ENCODE peak calls at places on chromosomes 13 and 19, in ten cellular contexts. S is AG10803; X is cardiac muscle cell; U is A549; K is WERI-Rb-1; B is coronary artery; O is cardiac fibroblast; A is pancreas; Z is GM23338; T is CD4-positive, alpha-beta T cell. H is an unnamed sample.
A peak's percentile ranks its signal among the peaks of the same experiment; 100 is the strongest.

GRCh38 chr19:13150187-13150918 is at the start of the genes IER2 and STX10:
- DNase-seq in S (peak; percentile 96), U (peak; percentile 94), O (peak; percentile 97), T (peak; percentile 91), K (peak; percentile 94), X (peak; percentile 93), Z (peak; percentile 96), B (peak; percentile 99), A (peak; percentile 96), H (no peak)

GRCh38 chr13:63304497-63304896 is 1888.8 kb upstream of the PCDH20 start:
- DNase-seq in K (no peak), X (no peak), O (no peak), T (no peak), U (no peak), B (no peak), Z (no peak), A (no peak), S (no peak), H (no peak)

GRCh38 chr19:11092181-11092538 is 2.9 kb downstream of the LDLR start:
- DNase-seq in S (peak; percentile 74), B (no peak), O (peak; percentile 74), Z (no peak), A (no peak), K (no peak), X (no peak), U (peak; percentile 62), T (peak; percentile 34), H (no peak)

GRCh38 chr13:76386316-76386715 is 499.9 kb downstream of the KCTD12 start:
- DNase-seq in X (no peak), K (no peak), Z (no peak), U (no peak), A (no peak), T (no peak), S (no peak), O (no peak), B (no peak), H (no peak)

GRCh38 chr19:51086153-51086850 is 3.6 kb upstream of the KLK14 start:
- DNase-seq in U (no peak), S (no peak), Z (no peak), O (no peak), T (no peak), A (peak; percentile 92), X (no peak), K (no peak), B (no peak), H (no peak)

GRCh38 chr13:32125746-32126145 is 94.2 kb downstream of the FRY start:
- DNase-seq in X (no peak), S (peak; percentile 69), O (no peak), A (no peak), K (no peak), Z (no peak), U (no peak), B (no peak), T (no peak), H (no peak)

GRCh38 chr13:24271611-24272451 is 37.5 kb upstream of the C1QTNF9 start:
- DNase-seq in A (peak; percentile 91), T (peak; percentile 77), O (peak; percentile 87), X (no peak), S (peak; percentile 77), Z (no peak), B (peak; percentile 85), K (no peak), U (no peak), H (no peak)

GRCh38 chr13:31048521-31048920 is 113.2 kb downstream of the HSPH1 start:
- DNase-seq in B (no peak), O (peak; percentile 32), K (no peak), A (no peak), U (peak; percentile 24), X (no peak), T (no peak), S (peak; percentile 49), Z (peak; percentile 64), H (no peak)

GRCh38 chr13:59744747-59745394 is 418.9 kb downstream of the DIAPH3 start:
- DNase-seq in O (peak; percentile 14), B (no peak), T (no peak), S (peak; percentile 11), Z (peak; percentile 28), K (no peak), A (no peak), X (no peak), U (no peak), H (no peak)

GRCh38 chr19:35484637-35485036 is 5.6 kb downstream of the KRTDAP start:
- DNase-seq in O (no peak), Z (no peak), B (no peak), K (no peak), X (no peak), S (no peak), A (no peak), T (no peak), U (no peak), H (no peak)

GRCh38 chr19:33677745-33678426 is 56.1 kb downstream of the CHST8 start:
- DNase-seq in S (no peak), Z (peak; percentile 66), X (peak; percentile 59), K (no peak), T (no peak), O (no peak), A (no peak), B (peak; percentile 38), U (no peak), H (no peak)

GRCh38 chr13:79405831-79406596 is at the start of gene RBM26:
- DNase-seq in A (peak; percentile 89), S (peak; percentile 93), K (peak; percentile 87), X (peak; percentile 94), Z (peak; percentile 97), B (peak; percentile 94), O (peak; percentile 97), U (peak; percentile 92), T (peak; percentile 94), H (no peak)
- TF ChIP-seq CTCF in A (no peak), S (no peak), K (no peak), X (peak; percentile 25), Z (no peak), B (no peak), O (no peak), U (no peak), T (no peak), H (peak; percentile 50)

DNA sequence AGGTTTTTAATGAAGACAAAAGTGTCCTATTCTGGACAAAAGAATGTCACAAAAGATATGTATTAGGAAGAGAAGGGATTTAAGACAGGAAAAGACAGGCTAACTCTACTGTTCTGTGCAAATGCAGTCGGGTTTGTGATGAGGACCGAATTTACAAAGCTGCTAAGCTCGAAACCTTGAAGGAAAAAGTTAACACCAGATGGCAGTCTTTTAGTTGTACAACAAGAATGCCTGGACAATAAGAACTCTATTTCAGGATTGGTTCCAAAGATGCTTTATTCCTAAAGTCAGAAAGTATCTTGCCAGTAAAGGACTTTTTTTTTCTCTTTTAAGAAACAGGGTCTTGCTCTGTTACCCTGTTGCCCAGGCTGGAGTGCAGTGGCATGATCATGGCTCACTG is 51.1 kb downstream of the HS6ST3 start:
- DNase-seq in T (no peak), Z (peak; percentile 66), O (peak; percentile 19), B (no peak), X (peak; percentile 59), A (no peak), K (no peak), U (peak; percentile 25), S (peak; percentile 11), H (no peak)
- TF ChIP-seq CTCF in T (no peak), Z (peak; percentile 62), O (peak; percentile 31), B (no peak), X (peak; percentile 13), A (peak; percentile 8), K (peak; percentile 8), U (peak; percentile 13), S (peak; percentile 12), H (peak; percentile 66)

GRCh38 chr13:26255717-26256277 is 1.9 kb downstream of the CDK8 start:
- DNase-seq in X (peak; percentile 13), Z (no peak), U (peak; percentile 1), O (peak; percentile 30), T (no peak), B (no peak), K (no peak), A (no peak), S (no peak), H (no peak)
- TF ChIP-seq CTCF in X (peak; percentile 40), Z (no peak), U (no peak), O (peak; percentile 37), T (no peak), B (no peak), K (no peak), A (no peak), S (peak; percentile 41), H (peak; percentile 74)

GRCh38 chr19:48064509-48064908 is 20.6 kb upstream of the CABP5 start:
- DNase-seq in K (no peak), T (no peak), A (no peak), X (no peak), O (no peak), U (no peak), S (no peak), Z (peak; percentile 81), B (no peak), H (no peak)

DNA sequence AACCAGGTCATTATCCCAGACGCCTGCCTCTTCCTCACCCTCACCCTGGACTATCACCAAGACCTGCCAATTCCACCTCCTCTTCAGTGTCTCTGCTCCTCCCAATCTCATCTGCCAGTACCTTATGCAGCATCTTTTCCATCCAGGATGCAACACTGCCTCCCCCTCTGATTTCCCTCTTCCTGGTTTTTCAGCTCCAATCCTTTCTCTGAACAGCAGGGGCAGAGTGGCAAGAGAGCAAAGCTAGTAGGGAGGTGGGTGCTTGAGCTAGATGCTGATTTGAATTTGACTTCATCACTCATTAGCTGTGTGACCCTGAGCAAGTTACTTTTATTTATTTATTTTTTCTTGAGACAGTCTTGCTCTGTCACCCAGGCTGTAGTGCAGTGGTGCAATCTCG is 25.6 kb upstream of the CABP5 start:
- DNase-seq in A (no peak), K (no peak), T (no peak), O (no peak), U (no peak), S (no peak), B (no peak), Z (peak; percentile 73), X (no peak), H (no peak)
- TF ChIP-seq CTCF in A (no peak), K (peak; percentile 24), T (no peak), O (no peak), U (no peak), S (no peak), B (no peak), Z (peak; percentile 41), X (peak; percentile 3), H (peak; percentile 10)

GRCh38 chr19:1247747-1248453 is 483 bp upstream of the MIDN start:
- DNase-seq in B (no peak), X (no peak), K (peak; percentile 71), S (peak; percentile 56), O (peak; percentile 72), T (peak; percentile 57), A (peak; percentile 88), U (peak; percentile 76), Z (peak; percentile 83), H (no peak)
- TF ChIP-seq CTCF in B (no peak), X (peak; percentile 32), K (peak; percentile 61), S (peak; percentile 37), O (peak; percentile 25), T (no peak), A (no peak), U (peak; percentile 35), Z (peak; percentile 64), H (no peak)

DNA sequence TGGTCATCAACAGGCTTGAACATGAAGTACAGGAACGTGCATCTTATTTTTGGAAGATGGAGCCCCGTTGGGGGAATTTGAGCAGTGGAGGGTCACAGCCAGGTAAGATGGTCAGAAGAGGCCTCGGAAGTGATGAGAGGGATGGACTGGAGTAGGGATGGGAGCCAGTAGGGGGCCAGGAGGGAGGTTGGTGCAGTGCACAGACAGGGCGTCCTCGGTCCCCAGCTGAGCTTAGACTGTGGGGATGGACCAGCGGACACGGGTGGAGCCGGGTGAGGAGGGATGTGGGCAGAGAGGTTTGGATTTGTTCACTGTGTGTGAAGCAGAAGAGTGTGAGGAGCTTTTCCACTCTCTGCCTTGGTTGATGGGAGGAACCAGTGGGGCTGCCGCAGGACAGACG is 10.6 kb downstream of the RPS9 start:
- DNase-seq in A (no peak), S (no peak), Z (no peak), X (no peak), T (no peak), B (no peak), U (no peak), O (no peak), K (no peak), H (no peak)
- TF ChIP-seq CTCF in A (no peak), S (no peak), Z (no peak), X (peak; percentile 1), T (no peak), B (no peak), U (no peak), O (no peak), K (no peak), H (no peak)